ENCODE peak calls at places on chromosomes 11 and 22, in seven cellular contexts. One of them, this sample, is unnamed.
A peak's percentile ranks its signal among the peaks of the same experiment; 100 is the strongest.

GRCh38 chr22:32708835-32709234 is 92.7 kb upstream of the TIMP3 start:
- DNase-seq in H1: no peak
- DNase-seq in fibroblast of lung: no peak
- DNase-seq in colonic mucosa: no peak
- DNase-seq in trophoblast cell: peak; percentile 89
- DNase-seq in GM23248: peak; percentile 90
- DNase-seq in adipocyte: peak; percentile 83
- DNase-seq in this sample: no peak

GRCh38 chr11:33685061-33685460 is 15.6 kb downstream of the C11orf91 start:
- DNase-seq in H1: no peak
- DNase-seq in fibroblast of lung: no peak
- DNase-seq in colonic mucosa: no peak
- DNase-seq in trophoblast cell: no peak
- DNase-seq in GM23248: peak; percentile 73
- DNase-seq in adipocyte: no peak
- DNase-seq in this sample: no peak

GRCh38 chr11:76166314-76166713 is 40.0 kb downstream of the WNT11 start:
- DNase-seq in H1: no peak
- DNase-seq in fibroblast of lung: no peak
- DNase-seq in colonic mucosa: no peak
- DNase-seq in trophoblast cell: no peak
- DNase-seq in GM23248: no peak
- DNase-seq in adipocyte: no peak
- DNase-seq in this sample: no peak

GRCh38 chr11:80007616-80008015 is 566.8 kb upstream of the TENM4 start:
- DNase-seq in H1: no peak
- DNase-seq in fibroblast of lung: no peak
- DNase-seq in colonic mucosa: no peak
- DNase-seq in trophoblast cell: no peak
- DNase-seq in GM23248: no peak
- DNase-seq in adipocyte: peak; percentile 9
- DNase-seq in this sample: no peak

GRCh38 chr11:42253156-42253555 is 793.7 kb upstream of the LRRC4C start:
- DNase-seq in H1: no peak
- DNase-seq in fibroblast of lung: no peak
- DNase-seq in colonic mucosa: no peak
- DNase-seq in trophoblast cell: no peak
- DNase-seq in GM23248: no peak
- DNase-seq in adipocyte: no peak
- DNase-seq in this sample: peak; percentile 50

GRCh38 chr11:20042025-20042639 is 118.1 kb downstream of the DBX1 start:
- DNase-seq in H1: no peak
- DNase-seq in fibroblast of lung: no peak
- DNase-seq in colonic mucosa: no peak
- DNase-seq in trophoblast cell: no peak
- DNase-seq in GM23248: peak; percentile 18
- DNase-seq in adipocyte: no peak
- DNase-seq in this sample: no peak

GRCh38 chr11:122285444-122285843 is 169.4 kb upstream of the BLID start:
- DNase-seq in H1: no peak
- DNase-seq in fibroblast of lung: no peak
- DNase-seq in colonic mucosa: no peak
- DNase-seq in trophoblast cell: no peak
- DNase-seq in GM23248: no peak
- DNase-seq in adipocyte: no peak
- DNase-seq in this sample: no peak

GRCh38 chr11:47234669-47235075 is 13.9 kb downstream of the ACP2 start:
- DNase-seq in H1: no peak
- DNase-seq in fibroblast of lung: no peak
- DNase-seq in colonic mucosa: no peak
- DNase-seq in trophoblast cell: no peak
- DNase-seq in GM23248: no peak
- DNase-seq in adipocyte: no peak
- DNase-seq in this sample: no peak

GRCh38 chr11:73350908-73351636 is 25.1 kb upstream of the RELT start:
- DNase-seq in H1: peak; percentile 63
- DNase-seq in fibroblast of lung: peak; percentile 88
- DNase-seq in colonic mucosa: peak; percentile 35
- DNase-seq in trophoblast cell: peak; percentile 52
- DNase-seq in GM23248: peak; percentile 89
- DNase-seq in adipocyte: peak; percentile 90
- DNase-seq in this sample: peak; percentile 85

GRCh38 chr11:68889948-68890446 is 13.6 kb downstream of the MRPL21 start:
- DNase-seq in H1: peak; percentile 84
- DNase-seq in fibroblast of lung: peak; percentile 75
- DNase-seq in colonic mucosa: peak; percentile 28
- DNase-seq in trophoblast cell: no peak
- DNase-seq in GM23248: peak; percentile 96
- DNase-seq in adipocyte: peak; percentile 69
- DNase-seq in this sample: no peak

GRCh38 chr11:74284466-74284865 is 27.0 kb downstream of the P4HA3 start:
- DNase-seq in H1: no peak
- DNase-seq in fibroblast of lung: no peak
- DNase-seq in colonic mucosa: no peak
- DNase-seq in trophoblast cell: no peak
- DNase-seq in GM23248: peak; percentile 52
- DNase-seq in adipocyte: no peak
- DNase-seq in this sample: no peak

GRCh38 chr11:31720225-31720624 is 90.9 kb downstream of the PAX6 start:
- DNase-seq in H1: no peak
- DNase-seq in fibroblast of lung: no peak
- DNase-seq in colonic mucosa: no peak
- DNase-seq in trophoblast cell: no peak
- DNase-seq in GM23248: no peak
- DNase-seq in adipocyte: no peak
- DNase-seq in this sample: peak; percentile 22

GRCh38 chr11:27161071-27161470 is 120.5 kb downstream of the BBOX1 start:
- DNase-seq in H1: no peak
- DNase-seq in fibroblast of lung: peak; percentile 11
- DNase-seq in colonic mucosa: no peak
- DNase-seq in trophoblast cell: no peak
- DNase-seq in GM23248: peak; percentile 14
- DNase-seq in adipocyte: no peak
- DNase-seq in this sample: no peak

GRCh38 chr11:73878771-73879170 is 2.0 kb downstream of the PAAF1 start:
- DNase-seq in H1: no peak
- DNase-seq in fibroblast of lung: no peak
- DNase-seq in colonic mucosa: no peak
- DNase-seq in trophoblast cell: no peak
- DNase-seq in GM23248: no peak
- DNase-seq in adipocyte: no peak
- DNase-seq in this sample: no peak

GRCh38 chr11:13461291-13461690 is 1.7 kb downstream of the BTBD10 start:
- DNase-seq in H1: no peak
- DNase-seq in fibroblast of lung: no peak
- DNase-seq in colonic mucosa: no peak
- DNase-seq in trophoblast cell: no peak
- DNase-seq in GM23248: no peak
- DNase-seq in adipocyte: no peak
- DNase-seq in this sample: no peak

GRCh38 chr11:11993814-11994213 is 14.6 kb downstream of the DKK3 start:
- DNase-seq in H1: no peak
- DNase-seq in fibroblast of lung: peak; percentile 75
- DNase-seq in colonic mucosa: no peak
- DNase-seq in trophoblast cell: peak; percentile 90
- DNase-seq in GM23248: peak; percentile 95
- DNase-seq in adipocyte: peak; percentile 94
- DNase-seq in this sample: no peak

GRCh38 chr22:49967333-49968241 is 7.0 kb downstream of the PIM3 start:
- DNase-seq in H1: peak; percentile 46
- DNase-seq in fibroblast of lung: peak; percentile 75
- DNase-seq in colonic mucosa: peak; percentile 33
- DNase-seq in trophoblast cell: no peak
- DNase-seq in GM23248: peak; percentile 37
- DNase-seq in adipocyte: no peak
- DNase-seq in this sample: peak; percentile 62

GRCh38 chr22:47116426-47117341 is 354.2 kb downstream of the TBC1D22A start:
- DNase-seq in H1: no peak
- DNase-seq in fibroblast of lung: no peak
- DNase-seq in colonic mucosa: no peak
- DNase-seq in trophoblast cell: no peak
- DNase-seq in GM23248: no peak
- DNase-seq in adipocyte: no peak
- DNase-seq in this sample: no peak

GRCh38 chr11:1299621-1300020 is 9.8 kb downstream of the TOLLIP start:
- DNase-seq in H1: peak; percentile 39
- DNase-seq in fibroblast of lung: no peak
- DNase-seq in colonic mucosa: peak; percentile 18
- DNase-seq in trophoblast cell: no peak
- DNase-seq in GM23248: no peak
- DNase-seq in adipocyte: no peak
- DNase-seq in this sample: no peak

DNA sequence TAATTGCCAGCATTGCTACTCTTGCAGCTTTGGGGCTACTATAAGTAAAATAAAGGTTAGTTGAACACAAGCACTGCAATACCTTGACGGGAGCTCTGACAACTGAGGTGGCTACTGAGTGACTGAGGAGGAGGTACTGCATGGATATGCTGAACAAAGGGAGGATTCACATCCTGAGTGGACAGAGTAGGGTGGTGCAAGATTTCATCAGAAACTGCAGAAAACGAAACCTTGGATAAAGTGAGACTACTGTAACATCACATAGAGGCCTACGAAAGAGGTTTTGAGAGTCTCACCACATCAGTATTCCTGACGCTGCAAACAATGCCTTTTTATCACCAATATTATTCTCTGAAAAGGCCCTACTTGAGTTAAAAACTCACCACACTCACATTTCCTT is 3.8 kb upstream of the GPR83 start:
- DNase-seq in H1: no peak
- DNase-seq in fibroblast of lung: no peak
- DNase-seq in colonic mucosa: no peak
- DNase-seq in trophoblast cell: no peak
- DNase-seq in GM23248: no peak
- DNase-seq in adipocyte: no peak
- DNase-seq in this sample: no peak
- H3K4me3 ChIP-seq in H1: no peak overlapping the region
- H3K4me3 ChIP-seq in fibroblast of lung: no peak overlapping the region
- H3K4me3 ChIP-seq in colonic mucosa: no peak overlapping the region
- H3K4me3 ChIP-seq in trophoblast cell: no peak overlapping the region
- H3K4me3 ChIP-seq in GM23248: no peak overlapping the region
- H3K4me3 ChIP-seq in adipocyte: no peak overlapping the region
- H3K4me3 ChIP-seq in this sample: no peak overlapping the region

DNA sequence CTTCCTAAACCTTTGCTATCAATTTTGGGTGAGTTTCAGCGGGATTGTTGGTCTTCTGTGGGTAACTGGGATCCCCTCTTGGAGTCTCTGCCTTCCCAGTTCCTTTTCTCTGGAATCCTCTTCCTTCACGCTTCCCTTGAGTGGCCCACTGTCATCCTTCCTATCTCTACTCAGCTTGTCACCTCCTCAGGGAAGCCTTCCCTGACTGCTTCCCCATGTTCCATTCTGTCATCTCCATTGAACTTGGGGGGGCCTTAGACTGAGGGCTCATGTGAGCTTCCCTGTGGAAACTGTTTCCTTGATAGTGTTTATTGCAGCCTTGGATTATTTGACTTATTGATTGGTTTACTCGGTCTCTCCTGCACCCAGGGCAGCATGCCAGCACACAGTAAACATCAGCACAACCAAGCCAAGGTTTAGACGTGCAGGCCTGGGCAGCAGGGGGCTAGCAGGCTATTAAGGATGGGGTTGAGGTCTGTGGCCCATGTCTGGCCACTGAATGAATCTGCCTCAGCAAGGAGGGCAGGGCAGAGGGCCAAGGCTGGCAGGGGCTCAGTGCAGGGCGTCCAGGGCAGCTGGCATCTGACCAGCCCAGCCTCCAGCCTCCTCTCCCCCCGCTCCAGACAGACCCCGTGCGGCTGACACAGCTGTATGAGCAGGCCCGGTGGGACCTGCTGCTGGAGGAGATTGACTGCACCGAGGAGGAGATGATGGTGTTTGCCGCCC is 7.2 kb downstream of the TRPT1 start:
- DNase-seq in H1: no peak
- DNase-seq in fibroblast of lung: no peak
- DNase-seq in colonic mucosa: no peak
- DNase-seq in trophoblast cell: no peak
- DNase-seq in GM23248: no peak
- DNase-seq in adipocyte: no peak
- DNase-seq in this sample: no peak
- H3K9me3 ChIP-seq in H1: no peaks in the 10 kb centered on the region
- H3K9me3 ChIP-seq in fibroblast of lung: no peaks in the 10 kb centered on the region
- H3K9me3 ChIP-seq in colonic mucosa: no peaks in the 10 kb centered on the region
- H3K9me3 ChIP-seq in trophoblast cell: no peaks in the 10 kb centered on the region
- H3K9me3 ChIP-seq in GM23248: no peaks in the 10 kb centered on the region
- H3K9me3 ChIP-seq in adipocyte: no peaks in the 10 kb centered on the region
- H3K9me3 ChIP-seq in this sample: no peaks in the 10 kb centered on the region

GRCh38 chr11:61962213-61963015 is 5.0 kb downstream of the FTH1 start:
- DNase-seq in H1: no peak
- DNase-seq in fibroblast of lung: peak; percentile 54
- DNase-seq in colonic mucosa: no peak
- DNase-seq in trophoblast cell: peak; percentile 33
- DNase-seq in GM23248: peak; percentile 37
- DNase-seq in adipocyte: peak; percentile 41
- DNase-seq in this sample: no peak

GRCh38 chr11:61963016-61963281 is 4.5 kb downstream of the FTH1 start:
- DNase-seq in H1: no peak
- DNase-seq in fibroblast of lung: no peak
- DNase-seq in colonic mucosa: no peak
- DNase-seq in trophoblast cell: peak; percentile 86
- DNase-seq in GM23248: no peak
- DNase-seq in adipocyte: no peak
- DNase-seq in this sample: no peak

GRCh38 chr11:61961570-61962212 is 5.7 kb downstream of the FTH1 start:
- DNase-seq in H1: no peak
- DNase-seq in fibroblast of lung: peak; percentile 82
- DNase-seq in colonic mucosa: peak; percentile 53
- DNase-seq in trophoblast cell: peak; percentile 26
- DNase-seq in GM23248: peak; percentile 73
- DNase-seq in adipocyte: peak; percentile 63
- DNase-seq in this sample: no peak

GRCh38 chr11:61964941-61965282 is 2.5 kb downstream of the FTH1 start:
- DNase-seq in H1: no peak
- DNase-seq in fibroblast of lung: no peak
- DNase-seq in colonic mucosa: no peak
- DNase-seq in trophoblast cell: no peak
- DNase-seq in GM23248: no peak
- DNase-seq in adipocyte: no peak
- DNase-seq in this sample: no peak

GRCh38 chr11:61963282-61964057 is 4.0 kb downstream of the FTH1 start:
- DNase-seq in H1: no peak
- DNase-seq in fibroblast of lung: peak; percentile 77
- DNase-seq in colonic mucosa: no peak
- DNase-seq in trophoblast cell: peak; percentile 82
- DNase-seq in GM23248: peak; percentile 61
- DNase-seq in adipocyte: peak; percentile 74
- DNase-seq in this sample: peak; percentile 64
- H3K9ac ChIP-seq in H1: no peak overlapping the region
- H3K9ac ChIP-seq in fibroblast of lung: no peak overlapping the region
- H3K9ac ChIP-seq in colonic mucosa: peak overlapping the region; percentile 92
- H3K9ac ChIP-seq in trophoblast cell: no peak overlapping the region
- H3K9ac ChIP-seq in GM23248: peak overlapping the region; percentile 97
- H3K9ac ChIP-seq in adipocyte: peak overlapping the region; percentile 100
- H3K9ac ChIP-seq in this sample: peak overlapping the region; percentile 15

DNA sequence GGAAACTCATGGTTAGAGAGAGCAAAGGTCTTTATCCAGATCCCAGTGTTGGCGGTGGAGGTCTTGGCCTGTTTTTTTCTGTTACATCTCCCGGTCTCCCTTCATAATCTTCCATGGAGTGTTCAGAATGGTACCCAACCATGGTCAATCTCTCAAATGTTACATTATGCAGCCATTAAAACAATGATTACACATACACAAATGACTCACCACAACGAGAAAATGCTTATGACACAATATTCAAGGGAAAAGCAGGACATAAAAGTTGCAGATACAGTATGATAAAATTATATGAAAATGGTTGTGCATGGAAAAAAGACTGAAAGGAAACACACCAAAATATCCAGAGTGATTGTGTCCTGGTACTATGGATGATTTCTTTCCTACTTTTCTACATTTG is 17.8 kb upstream of the CSNK1E start:
- DNase-seq in H1: no peak
- DNase-seq in fibroblast of lung: peak; percentile 46
- DNase-seq in colonic mucosa: no peak
- DNase-seq in trophoblast cell: no peak
- DNase-seq in GM23248: peak; percentile 73
- DNase-seq in adipocyte: peak; percentile 51
- DNase-seq in this sample: no peak
- H3K4me3 ChIP-seq in H1: peak overlapping the region; percentile 52
- H3K4me3 ChIP-seq in fibroblast of lung: no peak overlapping the region
- H3K4me3 ChIP-seq in colonic mucosa: no peak overlapping the region
- H3K4me3 ChIP-seq in trophoblast cell: no peak overlapping the region
- H3K4me3 ChIP-seq in GM23248: no peak overlapping the region
- H3K4me3 ChIP-seq in adipocyte: no peak overlapping the region
- H3K4me3 ChIP-seq in this sample: no peak overlapping the region